ENCODE peak calls at places on chromosomes 5 and 9, in four cellular contexts. O is lower lobe of right lung, J is heart right ventricle, N is IMR-90. R is an unnamed sample.

GRCh38 chr9:19748278-19749126 is 40.3 kb downstream of the SLC24A2 start:
- DNase-seq in J (no peak), N (no peak), O (no peak), R (no peak)

GRCh38 chr9:92641092-92641809 is 28.7 kb downstream of the IPPK start:
- DNase-seq in N (no peak), O (peak; percentile 30), J (no peak), R (no peak)

GRCh38 chr9:3436629-3437028 is 89.2 kb downstream of the RFX3 start:
- DNase-seq in J (no peak), O (no peak), N (peak; percentile 58), R (no peak)

GRCh38 chr9:14221558-14221957 is 92.4 kb downstream of the NFIB start:
- DNase-seq in J (no peak), N (peak; percentile 61), O (no peak), R (no peak)

GRCh38 chr5:72194846-72195245 is 87.6 kb downstream of the MAP1B start:
- DNase-seq in J (no peak), N (no peak), O (no peak), R (no peak)

GRCh38 chr9:134694368-134694665 is 52.7 kb downstream of the COL5A1 start:
- DNase-seq in J (no peak), N (no peak), O (no peak), R (no peak)

GRCh38 chr5:141951341-141951781 is 6.6 kb downstream of the PCDH12 start:
- DNase-seq in N (no peak), O (no peak), J (peak; percentile 54), R (no peak)

GRCh38 chr9:80650964-80651555 is 1038.3 kb downstream of the TLE1 start:
- DNase-seq in N (peak; percentile 84), O (no peak), J (peak; percentile 6), R (no peak)

GRCh38 chr5:142095651-142096330 is 12.8 kb upstream of the NDFIP1 start:
- DNase-seq in O (no peak), N (no peak), J (peak; percentile 39), R (no peak)

GRCh38 chr5:14054965-14055963 is 87.9 kb upstream of the TRIO start:
- DNase-seq in O (no peak), N (peak; percentile 81), J (no peak), R (no peak)

GRCh38 chr5:32545102-32545847 is 40.1 kb upstream of the SUB1 start:
- DNase-seq in N (no peak), J (no peak), O (no peak), R (no peak)

GRCh38 chr9:89802809-89803355 is 198.1 kb downstream of the GADD45G start:
- DNase-seq in J (peak; percentile 75), N (no peak), O (peak; percentile 45), R (no peak)

GRCh38 chr5:81397169-81397568 is 3.2 kb upstream of the ACOT12 start:
- DNase-seq in N (peak; percentile 33), O (no peak), J (peak; percentile 23), R (no peak)

GRCh38 chr9:108813951-108814601 is 41.7 kb downstream of the ACTL7B start:
- DNase-seq in N (no peak), J (peak; percentile 9), O (no peak), R (no peak)

GRCh38 chr5:2141254-2142000 is 258.7 kb upstream of the IRX4 start:
- DNase-seq in N (no peak), O (no peak), J (no peak), R (no peak)

GRCh38 chr5:123776761-123777160 is 264.8 kb downstream of the CSNK1G3 start:
- DNase-seq in J (no peak), O (no peak), N (peak; percentile 88), R (no peak)

GRCh38 chr5:108747111-108748009 is at the start of gene FER:
- DNase-seq in O (no peak), N (peak; percentile 79), J (peak; percentile 40), R (no peak)

GRCh38 chr5:142201471-142201887 is 92.9 kb downstream of the NDFIP1 start:
- DNase-seq in N (peak; percentile 99), J (no peak), O (no peak), R (no peak)

GRCh38 chr9:114804504-114804903 is 1.3 kb downstream of the TNFSF15 start:
- DNase-seq in J (no peak), O (no peak), N (peak; percentile 84), R (no peak)

GRCh38 chr9:130461218-130461630 is 16.5 kb downstream of the ASS1 start:
- DNase-seq in O (peak; percentile 67), N (peak; percentile 12), J (peak; percentile 48), R (no peak)

GRCh38 chr9:131851414-131851813 is 111.5 kb upstream of the RAPGEF1 start:
- DNase-seq in J (no peak), O (no peak), N (no peak), R (no peak)

GRCh38 chr5:151068571-151069197 is 12.2 kb downstream of the TNIP1 start:
- DNase-seq in J (no peak), N (peak; percentile 32), O (no peak), R (no peak)

GRCh38 chr5:113036826-113037225 is 60.2 kb downstream of the DCP2 start:
- DNase-seq in O (no peak), N (no peak), J (no peak), R (no peak)

GRCh38 chr9:22228542-22228941 is 218.1 kb upstream of the DMRTA1 start:
- DNase-seq in N (peak; percentile 47), O (no peak), J (no peak), R (no peak)

GRCh38 chr5:116574682-116575634 is at the start of gene SEMA6A:
- DNase-seq in O (peak; percentile 86), J (peak; percentile 92), N (peak; percentile 75), R (peak; percentile 74)

GRCh38 chr5:68225911-68226563 is 10.5 kb downstream of the PIK3R1 start:
- DNase-seq in J (peak; percentile 11), O (no peak), N (no peak), R (no peak)

GRCh38 chr9:94767331-94768099 is 41.0 kb downstream of the AOPEP start:
- DNase-seq in O (no peak), J (no peak), N (peak; percentile 68), R (no peak)

GRCh38 chr5:177447611-177448243 is 1.1 kb downstream of the PRR7 start:
- DNase-seq in N (peak; percentile 51), J (peak; percentile 66), O (no peak), R (peak; percentile 96)

GRCh38 chr9:135010921-135011320 is 76.5 kb upstream of the OLFM1 start:
- DNase-seq in J (no peak), N (no peak), O (peak; percentile 62), R (no peak)

GRCh38 chr5:141857226-141857625 is 21.0 kb downstream of the PCDH1 start:
- DNase-seq in O (no peak), J (no peak), N (no peak), R (no peak)

GRCh38 chr9:79572891-79573696 is 1.3 kb downstream of the TLE4 start:
- DNase-seq in N (no peak), O (peak; percentile 78), J (peak; percentile 47), R (peak; percentile 49)

GRCh38 chr5:6737043-6737941 is 24.1 kb downstream of the TENT4A start:
- DNase-seq in O (no peak), J (no peak), N (no peak), R (peak; percentile 57)

GRCh38 chr5:158898185-158899177 is 201.2 kb downstream of the EBF1 start:
- DNase-seq in J (no peak), O (no peak), N (no peak), R (no peak)

GRCh38 chr5:89047591-89047990 is 164.6 kb upstream of the MEF2C start:
- DNase-seq in N (no peak), O (no peak), J (no peak), R (no peak)

GRCh38 chr9:68704804-68705635 is at the start of gene PIP5K1B:
- DNase-seq in N (peak; percentile 29), O (peak; percentile 90), J (peak; percentile 66), R (peak; percentile 76)
- H3K27ac ChIP-seq in N (no peak within 1 kb of the TSS), O (peak within 1 kb of the TSS; percentile 88), J (peak within 1 kb of the TSS; percentile 93), R (no peak within 1 kb of the TSS)

GRCh38 chr5:74040065-74040551 is 414.1 kb downstream of the ARHGEF28 start:
- DNase-seq in O (no peak), N (peak; percentile 90), J (no peak), R (peak; percentile 90)

GRCh38 chr5:74034738-74035137 is 408.7 kb downstream of the ARHGEF28 start:
- DNase-seq in N (peak; percentile 88), O (no peak), J (no peak), R (peak; percentile 95)

GRCh38 chr5:74032617-74033016 is 406.6 kb downstream of the ARHGEF28 start:
- DNase-seq in O (no peak), J (no peak), N (no peak), R (no peak)

GRCh38 chr5:74031536-74031935 is 405.5 kb downstream of the ARHGEF28 start:
- DNase-seq in O (no peak), J (no peak), N (no peak), R (no peak)

DNA sequence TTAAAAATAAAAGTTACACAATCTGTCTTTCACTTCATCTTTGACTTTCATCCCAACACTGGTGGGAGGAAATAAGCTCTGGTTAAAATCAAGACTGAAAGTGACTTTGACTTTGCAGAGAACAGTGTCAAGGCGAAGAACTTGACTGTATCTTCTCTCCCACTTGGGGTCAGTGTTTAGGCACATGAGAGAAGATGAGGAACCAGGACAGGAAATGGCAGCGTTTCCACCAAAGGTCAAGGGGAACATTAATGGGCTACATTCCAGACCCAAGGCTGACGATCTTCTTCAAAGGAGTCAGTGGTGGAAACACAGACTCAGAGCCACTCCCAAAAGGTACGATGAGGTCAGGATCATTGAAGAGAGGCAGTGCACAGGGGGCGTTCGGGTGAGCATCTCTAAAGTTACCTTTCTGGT is 409.5 kb downstream of the ARHGEF28 start:
- DNase-seq in J (peak; percentile 63), O (no peak), N (peak; percentile 69), R (peak; percentile 64)
- H3K4me3 ChIP-seq in J (no peak overlapping the region), O (no peak overlapping the region), N (no peak overlapping the region), R (no peak overlapping the region)

GRCh38 chr9:98118640-98119601 is at the start of gene TRIM14:
- DNase-seq in N (peak; percentile 55), J (peak; percentile 37), O (peak; percentile 91), R (peak; percentile 80)
- TF ChIP-seq CTCF in N (peak; percentile 46), J (no peak), O (peak; percentile 23), R (peak; percentile 66)

GRCh38 chr5:172414618-172415599 is 39.4 kb downstream of the SH3PXD2B start:
- DNase-seq in O (no peak), J (no peak), N (no peak), R (no peak)

GRCh38 chr5:172418847-172419810 is 35.2 kb downstream of the SH3PXD2B start:
- DNase-seq in O (no peak), N (no peak), J (peak; percentile 53), R (peak; percentile 87)

GRCh38 chr5:172415615-172416275 is 38.6 kb downstream of the SH3PXD2B start:
- DNase-seq in J (no peak), O (no peak), N (no peak), R (no peak)

GRCh38 chr5:172417983-172418630 is 36.2 kb downstream of the SH3PXD2B start:
- DNase-seq in N (peak; percentile 95), J (peak; percentile 94), O (peak; percentile 88), R (peak; percentile 92)

DNA sequence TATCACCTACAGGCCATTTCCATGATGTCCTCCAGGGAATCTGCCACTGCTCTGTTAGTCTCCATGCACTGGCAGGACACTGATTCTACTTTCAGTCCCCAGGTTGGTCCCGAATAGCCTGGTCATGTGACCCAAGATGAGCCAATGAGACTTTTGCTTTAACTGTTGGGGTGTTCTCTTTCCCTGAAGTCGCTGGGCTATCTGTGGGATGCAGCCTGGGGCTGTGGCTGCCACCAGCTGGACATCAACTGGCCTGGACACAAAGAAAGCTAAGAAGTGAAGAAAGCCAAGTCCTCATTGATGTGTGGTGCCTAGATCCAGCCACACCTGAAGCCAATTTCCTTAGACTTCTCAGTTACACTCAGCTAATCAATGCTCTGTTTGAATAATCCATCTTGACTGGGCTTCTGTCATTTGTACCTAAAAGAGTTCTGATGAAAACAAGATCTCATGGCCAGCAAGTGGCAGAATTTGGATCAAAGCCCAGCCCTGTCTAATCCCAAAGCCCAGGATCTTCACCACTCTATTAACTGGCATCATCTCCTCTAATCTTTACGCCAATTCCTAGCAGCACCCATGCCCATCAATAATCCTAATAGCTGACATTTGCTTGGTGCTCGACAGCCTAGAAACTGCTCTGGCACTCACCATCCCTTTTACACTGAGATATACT is 37.1 kb downstream of the SH3PXD2B start:
- DNase-seq in O (no peak), J (no peak), N (no peak), R (no peak)
- H3K27ac ChIP-seq in O (peak overlapping the region; percentile 70), J (no peak overlapping the region), N (no peak overlapping the region), R (peak overlapping the region; percentile 77)